ENCODE peak calls at places on chromosomes 3 and 15, in nine cellular contexts. O is A549, C is transverse colon, B is lower leg skin, E is heart left ventricle, N is ovary, P is adrenal gland, Q is GM12892, V is GM12891. K is an unnamed sample.

GRCh38 chr3:16512435-16513140 is 911 bp downstream of the RFTN1 start:
- DNase-seq in O (no peak), C (peak; percentile 29), B (peak; percentile 19), E (peak; percentile 76), N (peak; percentile 39), P (peak; percentile 36), Q (peak; percentile 43), V (no peak), K (peak; percentile 88)

GRCh38 chr3:105806361-105806760 is 62.5 kb downstream of the CBLB start:
- DNase-seq in O (peak; percentile 16), C (no peak), B (no peak), E (peak; percentile 22), N (no peak), P (peak; percentile 37), Q (no peak), V (no peak), K (no peak)

GRCh38 chr15:71109130-71109529 is 6.1 kb upstream of the THSD4 start:
- DNase-seq in O (no peak), C (no peak), B (no peak), E (no peak), N (no peak), P (no peak), Q (no peak), V (no peak), K (no peak)

GRCh38 chr3:129313983-129314756 is 35.5 kb downstream of the HMCES start:
- DNase-seq in O (no peak), C (peak; percentile 27), B (peak; percentile 34), E (no peak), N (no peak), P (no peak), Q (no peak), V (no peak), K (no peak)

GRCh38 chr3:25091938-25092337 is 336.1 kb upstream of the RARB start:
- DNase-seq in O (no peak), C (no peak), B (no peak), E (no peak), N (no peak), P (no peak), Q (no peak), V (no peak), K (no peak)

GRCh38 chr15:42108189-42108588 is 13.8 kb upstream of the PLA2G4D start:
- DNase-seq in O (no peak), C (no peak), B (no peak), E (no peak), N (no peak), P (no peak), Q (no peak), V (no peak), K (no peak)

GRCh38 chr3:120404876-120405275 is 45.9 kb downstream of the FSTL1 start:
- DNase-seq in O (no peak), C (no peak), B (no peak), E (no peak), N (no peak), P (no peak), Q (no peak), V (no peak), K (no peak)

GRCh38 chr3:15305366-15305844 is 27.0 kb downstream of the SH3BP5 start:
- DNase-seq in O (peak; percentile 73), C (no peak), B (no peak), E (no peak), N (no peak), P (no peak), Q (no peak), V (no peak), K (peak; percentile 18)

GRCh38 chr15:41933771-41934170 is 38.6 kb downstream of the EHD4 start:
- DNase-seq in O (no peak), C (peak; percentile 57), B (no peak), E (peak; percentile 71), N (no peak), P (no peak), Q (no peak), V (no peak), K (no peak)

GRCh38 chr3:108012304-108012703 is 78.5 kb downstream of the CD47 start:
- DNase-seq in O (no peak), C (no peak), B (no peak), E (no peak), N (no peak), P (no peak), Q (no peak), V (no peak), K (no peak)

GRCh38 chr3:173891272-173892100 is 493.9 kb downstream of the NLGN1 start:
- DNase-seq in O (no peak), C (no peak), B (no peak), E (no peak), N (no peak), P (no peak), Q (no peak), V (no peak), K (no peak)

GRCh38 chr3:112653209-112653871 is 12.4 kb upstream of the CCDC80 start:
- DNase-seq in O (peak; percentile 92), C (no peak), B (no peak), E (peak; percentile 51), N (no peak), P (no peak), Q (no peak), V (no peak), K (no peak)

GRCh38 chr3:168213920-168214319 is 118.2 kb upstream of the GOLIM4 start:
- DNase-seq in O (no peak), C (no peak), B (no peak), E (no peak), N (no peak), P (no peak), Q (no peak), V (no peak), K (no peak)

GRCh38 chr3:69747511-69748248 is 8.4 kb downstream of the MITF start:
- DNase-seq in O (no peak), C (no peak), B (no peak), E (no peak), N (no peak), P (no peak), Q (no peak), V (no peak), K (no peak)

GRCh38 chr3:128683957-128684356 is 33.3 kb upstream of the RPN1 start:
- DNase-seq in O (no peak), C (no peak), B (no peak), E (no peak), N (no peak), P (no peak), Q (no peak), V (no peak), K (no peak)

GRCh38 chr3:36707623-36708409 is 56.5 kb downstream of the DCLK3 start:
- DNase-seq in O (peak; percentile 93), C (no peak), B (no peak), E (no peak), N (no peak), P (no peak), Q (no peak), V (no peak), K (no peak)

GRCh38 chr3:9280477-9281219 is 31.2 kb upstream of the SRGAP3 start:
- DNase-seq in O (no peak), C (no peak), B (no peak), E (no peak), N (no peak), P (no peak), Q (no peak), V (no peak), K (no peak)

GRCh38 chr15:66901336-66902100 is 163.9 kb upstream of the SMAD3 start:
- DNase-seq in O (no peak), C (no peak), B (no peak), E (no peak), N (no peak), P (no peak), Q (no peak), V (no peak), K (no peak)

GRCh38 chr15:60729850-60730458 is 251.0 kb upstream of the ICE2 start:
- DNase-seq in O (no peak), C (no peak), B (no peak), E (no peak), N (no peak), P (no peak), Q (no peak), V (no peak), K (no peak)

GRCh38 chr3:52109556-52110380 is 44.5 kb downstream of the POC1A start:
- DNase-seq in O (no peak), C (no peak), B (no peak), E (peak; percentile 24), N (no peak), P (peak; percentile 35), Q (no peak), V (no peak), K (no peak)

GRCh38 chr3:52110502-52110901 is 43.7 kb downstream of the POC1A start:
- DNase-seq in O (no peak), C (no peak), B (no peak), E (no peak), N (no peak), P (no peak), Q (no peak), V (no peak), K (no peak)

GRCh38 chr3:52104664-52105281 is 48.4 kb upstream of the DUSP7 start:
- DNase-seq in O (no peak), C (no peak), B (no peak), E (no peak), N (no peak), P (no peak), Q (no peak), V (no peak), K (no peak)

GRCh38 chr3:52108302-52109232 is 45.7 kb downstream of the POC1A start:
- DNase-seq in O (no peak), C (no peak), B (no peak), E (peak; percentile 67), N (no peak), P (no peak), Q (no peak), V (no peak), K (no peak)

GRCh38 chr3:52106951-52107611 is 47.1 kb downstream of the POC1A start:
- DNase-seq in O (no peak), C (no peak), B (peak; percentile 34), E (no peak), N (no peak), P (no peak), Q (no peak), V (no peak), K (no peak)
- TF ChIP-seq POLR2A in O (no peak), C (no peak), B (no peak), E (no peak), N (no peak), P (no peak), Q (no peak), V (no peak), K (no peak)

GRCh38 chr3:149197669-149198068 is 24.0 kb downstream of the CP start:
- DNase-seq in O (no peak), C (no peak), B (no peak), E (no peak), N (no peak), P (no peak), Q (no peak), V (no peak), K (no peak)
- TF ChIP-seq POLR2A in O (no peak), C (no peak), B (no peak), E (no peak), N (no peak), P (no peak), Q (no peak), V (no peak), K (no peak)

GRCh38 chr3:134357261-134357913 is 16.9 kb downstream of the AMOTL2 start:
- DNase-seq in O (no peak), C (no peak), B (no peak), E (peak; percentile 31), N (no peak), P (no peak), Q (no peak), V (no peak), K (peak; percentile 21)
- TF ChIP-seq POLR2A in O (no peak), C (no peak), B (no peak), E (no peak), N (no peak), P (no peak), Q (no peak), V (no peak), K (no peak)

GRCh38 chr3:172522871-172523818 is at the start of gene TNFSF10:
- DNase-seq in O (no peak), C (peak; percentile 87), B (peak; percentile 73), E (peak; percentile 65), N (peak; percentile 38), P (peak; percentile 72), Q (peak; percentile 29), V (peak; percentile 26), K (peak; percentile 89)
- TF ChIP-seq POLR2A in O (no peak), C (peak; percentile 97), B (no peak), E (no peak), N (peak; percentile 34), P (peak; percentile 96), Q (peak; percentile 93), V (peak; percentile 93), K (peak; percentile 90)

K was measured in upper lobe of left lung.